ENCODE peak calls at places on chromosomes 4 and X, in six cellular contexts. V, A, D, M, R and O are unnamed samples.
A peak's percentile ranks its signal among the peaks of the same experiment; 100 is the strongest.

GRCh38 chr4:69727924-69728323 is 32.5 kb downstream of the SULT1B1 start:
- DNase-seq in V (no peak), A (no peak), D (no peak), M (no peak), R (no peak), O (no peak)

GRCh38 chr4:182768821-182769220 is 148.4 kb downstream of the DCTD start:
- DNase-seq in V (no peak), A (no peak), D (no peak), M (no peak), R (no peak), O (no peak)

GRCh38 chr4:183183906-183184535 is 85.0 kb downstream of the WWC2 start:
- DNase-seq in V (no peak), A (no peak), D (no peak), M (no peak), R (no peak), O (no peak)

GRCh38 chrX:12974217-12974796 is 603 bp upstream of the TMSB4X start:
- DNase-seq in V (no peak), A (no peak), D (peak; percentile 73), M (peak; percentile 61), R (no peak), O (no peak)

GRCh38 chr4:182142146-182143085 is 100.8 kb upstream of the TENM3 start:
- DNase-seq in V (no peak), A (no peak), D (no peak), M (no peak), R (no peak), O (no peak)

GRCh38 chr4:157010630-157011029 is 39.0 kb upstream of the PDGFC start:
- DNase-seq in V (no peak), A (no peak), D (no peak), M (no peak), R (no peak), O (no peak)

GRCh38 chr4:10366628-10367027 is 90.6 kb downstream of the ZNF518B start:
- DNase-seq in V (no peak), A (no peak), D (no peak), M (no peak), R (no peak), O (no peak)

GRCh38 chrX:85018471-85018870 is 14.8 kb downstream of the APOOL start:
- DNase-seq in V (no peak), A (no peak), D (no peak), M (no peak), R (no peak), O (no peak)

GRCh38 chr4:125266901-125267601 is 47.7 kb upstream of the FAT4 start:
- DNase-seq in V (no peak), A (no peak), D (no peak), M (no peak), R (no peak), O (no peak)

GRCh38 chr4:17577660-17578481 is 873 bp downstream of the LAP3 start:
- DNase-seq in V (no peak), A (peak; percentile 27), D (peak; percentile 63), M (no peak), R (peak; percentile 57), O (peak; percentile 39)